ENCODE peak calls at places on chromosomes 2 and 18, in eight cellular contexts. E is foreskin fibroblast, W is fibroblast of villous mesenchyme, J is colonic mucosa, D is fibroblast of the aortic adventitia, B is dorsolateral prefrontal cortex, Y is AG10803, U is lower lobe of right lung. M is an unnamed sample.

GRCh38 chr2:68925298-68925885 is 27.3 kb downstream of the GKN2 start:
- DNase-seq in B (no peak), U (no peak), E (no peak), W (peak; percentile 55), J (peak; percentile 58), Y (peak; percentile 32), D (peak; percentile 64), M (peak; percentile 25)

GRCh38 chr2:162037028-162037795 is 36.8 kb downstream of the DPP4 start:
- DNase-seq in B (no peak), E (no peak), U (no peak), Y (no peak), J (no peak), D (peak; percentile 54), W (no peak), M (no peak)

GRCh38 chr18:77650799-77651385 is 401.2 kb downstream of the GALR1 start:
- DNase-seq in Y (peak; percentile 25), D (peak; percentile 17), B (peak; percentile 81), W (peak; percentile 15), U (peak; percentile 76), E (no peak), J (peak; percentile 70), M (no peak)

GRCh38 chr2:113847144-113847543 is 42.7 kb upstream of the ACTR3 start:
- DNase-seq in E (peak; percentile 47), B (no peak), Y (peak; percentile 54), U (no peak), D (peak; percentile 54), W (no peak), J (no peak), M (no peak)

GRCh38 chr2:26164641-26165211 is 8.2 kb upstream of the GAREM2 start:
- DNase-seq in D (no peak), U (peak; percentile 8), B (no peak), W (no peak), E (no peak), Y (no peak), J (no peak), M (no peak)

GRCh38 chr2:79219383-79219988 is 59.9 kb upstream of the REG3A start:
- DNase-seq in Y (peak; percentile 42), W (peak; percentile 30), D (peak; percentile 36), E (peak; percentile 3), J (peak; percentile 43), B (no peak), U (no peak), M (peak; percentile 37)

GRCh38 chr2:101121174-101121573 is 30.0 kb downstream of the TBC1D8 start:
- DNase-seq in J (peak; percentile 58), B (no peak), D (no peak), Y (no peak), E (no peak), W (no peak), U (no peak), M (no peak)

GRCh38 chr2:19819097-19820065 is 82.4 kb downstream of the TTC32 start:
- DNase-seq in B (no peak), U (no peak), D (peak; percentile 89), E (peak; percentile 92), J (no peak), W (peak; percentile 14), Y (peak; percentile 92), M (no peak)

GRCh38 chr2:108414256-108414876 is 34.6 kb upstream of the GCC2 start:
- DNase-seq in B (no peak), J (no peak), Y (no peak), U (no peak), E (peak; percentile 23), W (no peak), D (no peak), M (no peak)

GRCh38 chr18:47975701-47976100 is 45.2 kb upstream of the SMAD2 start:
- DNase-seq in J (no peak), E (no peak), W (no peak), Y (no peak), D (no peak), U (no peak), B (no peak), M (no peak)

GRCh38 chr2:58870704-58871103 is 629.6 kb upstream of the FANCL start:
- DNase-seq in D (no peak), E (no peak), Y (no peak), B (no peak), W (peak; percentile 3), U (no peak), J (no peak), M (peak; percentile 25)

GRCh38 chr2:15225131-15225530 is 336.0 kb downstream of the NBAS start:
- DNase-seq in U (no peak), D (no peak), B (no peak), Y (no peak), E (no peak), J (no peak), W (no peak), M (no peak)

GRCh38 chr18:6681331-6681875 is 48.1 kb upstream of the ARHGAP28 start:
- DNase-seq in D (no peak), U (no peak), W (no peak), Y (no peak), J (no peak), E (no peak), B (no peak), M (no peak)

GRCh38 chr18:49976810-49977209 is 163.5 kb upstream of the ACAA2 start:
- DNase-seq in W (no peak), J (no peak), B (peak; percentile 40), D (peak; percentile 2), U (no peak), E (no peak), Y (peak; percentile 7), M (no peak)

GRCh38 chr2:200320344-200320743 is 13.9 kb downstream of the SPATS2L start:
- DNase-seq in U (no peak), B (no peak), D (no peak), W (no peak), J (no peak), Y (no peak), E (no peak), M (no peak)

GRCh38 chr2:25698752-25699151 is 25.4 kb upstream of the DTNB start:
- DNase-seq in W (no peak), U (no peak), E (no peak), D (peak; percentile 14), J (no peak), Y (no peak), B (peak; percentile 4), M (no peak)

GRCh38 chr2:3641841-3642421 is 16.1 kb upstream of the ALLC start:
- DNase-seq in D (no peak), E (no peak), B (peak; percentile 23), J (no peak), U (no peak), Y (no peak), W (no peak), M (no peak)

GRCh38 chr2:13193900-13194299 is 477.2 kb downstream of the TRIB2 start:
- DNase-seq in J (no peak), U (no peak), E (no peak), B (no peak), Y (peak; percentile 10), D (peak; percentile 10), W (peak; percentile 6), M (no peak)

GRCh38 chr2:239597216-239597615 is 196.4 kb upstream of the HDAC4 start:
- DNase-seq in D (no peak), Y (no peak), W (no peak), U (peak; percentile 28), B (no peak), J (peak; percentile 7), E (no peak), M (no peak)

GRCh38 chr2:233013027-233013461 is at the start of gene NGEF:
- DNase-seq in J (peak; percentile 95), B (no peak), U (no peak), D (no peak), E (no peak), W (no peak), Y (no peak), M (no peak)

GRCh38 chr2:48855142-48855541 is 99.6 kb upstream of the LHCGR start:
- DNase-seq in W (peak; percentile 36), U (no peak), B (no peak), Y (no peak), D (no peak), J (no peak), E (no peak), M (no peak)

GRCh38 chr2:10028407-10028987 is 14.9 kb upstream of the KLF11 start:
- DNase-seq in W (no peak), D (no peak), J (no peak), E (no peak), Y (no peak), U (no peak), B (no peak), M (no peak)
- H3K4me3 ChIP-seq in W (no peak overlapping the region), D (no peak overlapping the region), J (no peak overlapping the region), E (no peak overlapping the region), Y (no peak overlapping the region), U (peak overlapping the region; percentile 35), B (no peak overlapping the region), M (no peak overlapping the region)

GRCh38 chr2:157751462-157752058 is 122.9 kb upstream of the ACVR1C start:
- DNase-seq in W (peak; percentile 17), Y (peak; percentile 32), U (no peak), J (no peak), D (peak; percentile 6), B (peak; percentile 57), E (no peak), M (peak; percentile 15)
- TF ChIP-seq CTCF in W (no peak), Y (no peak), U (no peak), J (no peak), D (no peak), B (no peak), E (no peak), M (peak; percentile 57)

GRCh38 chr2:189407944-189408209 is 33.4 kb upstream of the WDR75 start:
- DNase-seq in D (no peak), U (no peak), B (no peak), J (no peak), E (no peak), W (no peak), Y (no peak), M (no peak)
- H3K4me3 ChIP-seq in D (peak overlapping the region; percentile 1), U (no peak overlapping the region), B (no peak overlapping the region), J (no peak overlapping the region), E (peak overlapping the region; percentile 8), W (no peak overlapping the region), Y (peak overlapping the region; percentile 23), M (no peak overlapping the region)

GRCh38 chr2:11569636-11570035 is 35.8 kb downstream of the GREB1 start:
- DNase-seq in Y (no peak), J (no peak), E (no peak), D (no peak), B (peak; percentile 21), U (peak; percentile 36), W (no peak), M (no peak)

GRCh38 chr2:11574176-11575046 is 40.6 kb downstream of the GREB1 start:
- DNase-seq in D (no peak), J (no peak), E (no peak), W (no peak), U (peak; percentile 17), B (no peak), Y (no peak), M (no peak)

GRCh38 chr2:11573418-11574175 is 39.8 kb downstream of the GREB1 start:
- DNase-seq in B (peak; percentile 2), Y (peak; percentile 54), U (peak; percentile 25), E (no peak), W (peak; percentile 67), D (peak; percentile 11), J (no peak), M (no peak)

GRCh38 chr2:11571170-11571569 is 37.3 kb downstream of the GREB1 start:
- DNase-seq in W (no peak), J (no peak), Y (no peak), D (no peak), B (peak; percentile 30), U (peak; percentile 1), E (no peak), M (no peak)

DNA sequence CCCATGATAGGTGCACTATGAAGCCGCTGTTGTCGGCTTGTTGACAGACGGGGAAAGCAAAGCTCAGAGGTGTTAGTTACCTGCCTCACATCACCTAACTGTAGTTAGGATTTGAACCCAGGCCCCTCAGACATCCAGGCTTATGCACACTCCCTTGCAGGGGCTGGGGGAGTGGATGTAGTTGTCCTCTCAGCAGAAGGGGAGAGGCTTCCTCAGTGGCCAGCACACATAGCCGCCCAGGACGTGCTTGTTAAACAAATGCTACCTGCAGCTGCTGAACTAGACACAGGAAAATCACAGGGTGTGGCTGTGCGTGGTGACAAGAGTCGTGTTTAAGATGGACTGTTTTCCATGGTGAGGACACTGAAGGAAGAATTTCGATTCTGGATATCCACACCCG is 39.2 kb downstream of the GREB1 start:
- DNase-seq in J (no peak), U (peak; percentile 31), Y (no peak), E (no peak), B (peak; percentile 24), D (no peak), W (no peak), M (no peak)
- TF ChIP-seq CTCF in J (no peak), U (no peak), Y (no peak), E (no peak), B (no peak), D (no peak), W (no peak), M (no peak)